ENCODE peak calls at places on chromosome 4, in ten cellular contexts. One of them, this sample, is unnamed.
A peak's percentile ranks its signal among the peaks of the same experiment; 100 is the strongest.

GRCh38 chr4:108716340-108716739 is 46.5 kb downstream of the ETNPPL start:
- DNase-seq in cardiac fibroblast: no peak
- DNase-seq in left ventricle myocardium superior: no peak
- DNase-seq in activated CD8-positive, alpha-beta memory T cell treated with anti-CD3 and anti-CD28 coated beads for 4 hours: no peak
- DNase-seq in activated T-cell treated with anti-CD3 and anti-CD28 coated beads, Interleukin-2, amount 50 U/mL, for 48 hours: no peak
- DNase-seq in stimulated activated CD8-positive, alpha-beta memory T cell treated with anti-CD3 and anti-CD28 coated beads, Interleukin-15, amount 100 ng/mL, for 24 hours: no peak
- DNase-seq in GM20000: no peak
- DNase-seq in activated T-helper 1 cell treated with anti-CD3 and anti-CD28 coated beads, Interleukin-12 subunit alpha, Interleukin-12 subunit beta, Interleukin-2, Interleukin-4 antibody, amounts not matched to agents 30 ng/mL and 10 ng/mL and 1 ng/mL, durations not matched to agents 14 hours and 24 hours and 36 hours: no peak
- DNase-seq in Kasumi-1: no peak
- DNase-seq in GM12865: no peak
- DNase-seq in this sample: no peak

GRCh38 chr4:96186593-96186992 is 346.7 kb downstream of the PDHA2 start:
- DNase-seq in activated CD8-positive, alpha-beta memory T cell treated with anti-CD3 and anti-CD28 coated beads for 4 hours: no peak
- DNase-seq in cardiac fibroblast: no peak
- DNase-seq in activated T-helper 1 cell treated with anti-CD3 and anti-CD28 coated beads, Interleukin-12 subunit alpha, Interleukin-12 subunit beta, Interleukin-2, Interleukin-4 antibody, amounts not matched to agents 30 ng/mL and 10 ng/mL and 1 ng/mL, durations not matched to agents 14 hours and 24 hours and 36 hours: no peak
- DNase-seq in left ventricle myocardium superior: no peak
- DNase-seq in GM12865: no peak
- DNase-seq in GM20000: no peak
- DNase-seq in stimulated activated CD8-positive, alpha-beta memory T cell treated with anti-CD3 and anti-CD28 coated beads, Interleukin-15, amount 100 ng/mL, for 24 hours: no peak
- DNase-seq in activated T-cell treated with anti-CD3 and anti-CD28 coated beads, Interleukin-2, amount 50 U/mL, for 48 hours: no peak
- DNase-seq in Kasumi-1: no peak
- DNase-seq in this sample: no peak

GRCh38 chr4:56844817-56845580 is 23.5 kb upstream of the SPINK2 start:
- DNase-seq in cardiac fibroblast: no peak
- DNase-seq in activated T-cell treated with anti-CD3 and anti-CD28 coated beads, Interleukin-2, amount 50 U/mL, for 48 hours: no peak
- DNase-seq in GM12865: peak; percentile 28
- DNase-seq in Kasumi-1: no peak
- DNase-seq in activated T-helper 1 cell treated with anti-CD3 and anti-CD28 coated beads, Interleukin-12 subunit alpha, Interleukin-12 subunit beta, Interleukin-2, Interleukin-4 antibody, amounts not matched to agents 30 ng/mL and 10 ng/mL and 1 ng/mL, durations not matched to agents 14 hours and 24 hours and 36 hours: no peak
- DNase-seq in activated CD8-positive, alpha-beta memory T cell treated with anti-CD3 and anti-CD28 coated beads for 4 hours: no peak
- DNase-seq in GM20000: no peak
- DNase-seq in left ventricle myocardium superior: no peak
- DNase-seq in stimulated activated CD8-positive, alpha-beta memory T cell treated with anti-CD3 and anti-CD28 coated beads, Interleukin-15, amount 100 ng/mL, for 24 hours: no peak
- DNase-seq in this sample: no peak

GRCh38 chr4:17511950-17512795 is at the start of gene QDPR:
- DNase-seq in GM12865: peak; percentile 89
- DNase-seq in activated CD8-positive, alpha-beta memory T cell treated with anti-CD3 and anti-CD28 coated beads for 4 hours: peak; percentile 42
- DNase-seq in stimulated activated CD8-positive, alpha-beta memory T cell treated with anti-CD3 and anti-CD28 coated beads, Interleukin-15, amount 100 ng/mL, for 24 hours: peak; percentile 52
- DNase-seq in activated T-helper 1 cell treated with anti-CD3 and anti-CD28 coated beads, Interleukin-12 subunit alpha, Interleukin-12 subunit beta, Interleukin-2, Interleukin-4 antibody, amounts not matched to agents 30 ng/mL and 10 ng/mL and 1 ng/mL, durations not matched to agents 14 hours and 24 hours and 36 hours: peak; percentile 69
- DNase-seq in GM20000: peak; percentile 91
- DNase-seq in Kasumi-1: peak; percentile 69
- DNase-seq in activated T-cell treated with anti-CD3 and anti-CD28 coated beads, Interleukin-2, amount 50 U/mL, for 48 hours: peak; percentile 89
- DNase-seq in left ventricle myocardium superior: peak; percentile 93
- DNase-seq in cardiac fibroblast: peak; percentile 54
- DNase-seq in this sample: peak; percentile 67

GRCh38 chr4:186727977-186728519 is 4.4 kb upstream of the FAT1 start:
- DNase-seq in Kasumi-1: no peak
- DNase-seq in stimulated activated CD8-positive, alpha-beta memory T cell treated with anti-CD3 and anti-CD28 coated beads, Interleukin-15, amount 100 ng/mL, for 24 hours: no peak
- DNase-seq in activated CD8-positive, alpha-beta memory T cell treated with anti-CD3 and anti-CD28 coated beads for 4 hours: no peak
- DNase-seq in left ventricle myocardium superior: no peak
- DNase-seq in activated T-helper 1 cell treated with anti-CD3 and anti-CD28 coated beads, Interleukin-12 subunit alpha, Interleukin-12 subunit beta, Interleukin-2, Interleukin-4 antibody, amounts not matched to agents 30 ng/mL and 10 ng/mL and 1 ng/mL, durations not matched to agents 14 hours and 24 hours and 36 hours: no peak
- DNase-seq in activated T-cell treated with anti-CD3 and anti-CD28 coated beads, Interleukin-2, amount 50 U/mL, for 48 hours: no peak
- DNase-seq in GM20000: no peak
- DNase-seq in GM12865: no peak
- DNase-seq in cardiac fibroblast: peak; percentile 19
- DNase-seq in this sample: no peak

GRCh38 chr4:75686346-75686745 is 13.1 kb upstream of the G3BP2 start:
- DNase-seq in GM20000: no peak
- DNase-seq in left ventricle myocardium superior: no peak
- DNase-seq in activated CD8-positive, alpha-beta memory T cell treated with anti-CD3 and anti-CD28 coated beads for 4 hours: no peak
- DNase-seq in activated T-cell treated with anti-CD3 and anti-CD28 coated beads, Interleukin-2, amount 50 U/mL, for 48 hours: peak; percentile 45
- DNase-seq in GM12865: no peak
- DNase-seq in Kasumi-1: no peak
- DNase-seq in stimulated activated CD8-positive, alpha-beta memory T cell treated with anti-CD3 and anti-CD28 coated beads, Interleukin-15, amount 100 ng/mL, for 24 hours: no peak
- DNase-seq in cardiac fibroblast: no peak
- DNase-seq in activated T-helper 1 cell treated with anti-CD3 and anti-CD28 coated beads, Interleukin-12 subunit alpha, Interleukin-12 subunit beta, Interleukin-2, Interleukin-4 antibody, amounts not matched to agents 30 ng/mL and 10 ng/mL and 1 ng/mL, durations not matched to agents 14 hours and 24 hours and 36 hours: no peak
- DNase-seq in this sample: no peak

GRCh38 chr4:113635739-113636437 is 125.7 kb downstream of the CAMK2D start:
- DNase-seq in Kasumi-1: no peak
- DNase-seq in activated T-helper 1 cell treated with anti-CD3 and anti-CD28 coated beads, Interleukin-12 subunit alpha, Interleukin-12 subunit beta, Interleukin-2, Interleukin-4 antibody, amounts not matched to agents 30 ng/mL and 10 ng/mL and 1 ng/mL, durations not matched to agents 14 hours and 24 hours and 36 hours: no peak
- DNase-seq in GM12865: peak; percentile 9
- DNase-seq in activated CD8-positive, alpha-beta memory T cell treated with anti-CD3 and anti-CD28 coated beads for 4 hours: no peak
- DNase-seq in cardiac fibroblast: peak; percentile 58
- DNase-seq in left ventricle myocardium superior: no peak
- DNase-seq in GM20000: no peak
- DNase-seq in stimulated activated CD8-positive, alpha-beta memory T cell treated with anti-CD3 and anti-CD28 coated beads, Interleukin-15, amount 100 ng/mL, for 24 hours: no peak
- DNase-seq in activated T-cell treated with anti-CD3 and anti-CD28 coated beads, Interleukin-2, amount 50 U/mL, for 48 hours: no peak
- DNase-seq in this sample: no peak

GRCh38 chr4:71300964-71301363 is 37.9 kb upstream of the SLC4A4 start:
- DNase-seq in stimulated activated CD8-positive, alpha-beta memory T cell treated with anti-CD3 and anti-CD28 coated beads, Interleukin-15, amount 100 ng/mL, for 24 hours: no peak
- DNase-seq in cardiac fibroblast: peak; percentile 6
- DNase-seq in GM12865: no peak
- DNase-seq in activated T-cell treated with anti-CD3 and anti-CD28 coated beads, Interleukin-2, amount 50 U/mL, for 48 hours: no peak
- DNase-seq in activated T-helper 1 cell treated with anti-CD3 and anti-CD28 coated beads, Interleukin-12 subunit alpha, Interleukin-12 subunit beta, Interleukin-2, Interleukin-4 antibody, amounts not matched to agents 30 ng/mL and 10 ng/mL and 1 ng/mL, durations not matched to agents 14 hours and 24 hours and 36 hours: no peak
- DNase-seq in GM20000: no peak
- DNase-seq in left ventricle myocardium superior: peak; percentile 34
- DNase-seq in activated CD8-positive, alpha-beta memory T cell treated with anti-CD3 and anti-CD28 coated beads for 4 hours: no peak
- DNase-seq in Kasumi-1: no peak
- DNase-seq in this sample: no peak

GRCh38 chr4:172515266-172515879 is 653.2 kb upstream of the GALNT7 start:
- DNase-seq in cardiac fibroblast: no peak
- DNase-seq in GM20000: no peak
- DNase-seq in activated T-helper 1 cell treated with anti-CD3 and anti-CD28 coated beads, Interleukin-12 subunit alpha, Interleukin-12 subunit beta, Interleukin-2, Interleukin-4 antibody, amounts not matched to agents 30 ng/mL and 10 ng/mL and 1 ng/mL, durations not matched to agents 14 hours and 24 hours and 36 hours: no peak
- DNase-seq in activated CD8-positive, alpha-beta memory T cell treated with anti-CD3 and anti-CD28 coated beads for 4 hours: no peak
- DNase-seq in GM12865: no peak
- DNase-seq in stimulated activated CD8-positive, alpha-beta memory T cell treated with anti-CD3 and anti-CD28 coated beads, Interleukin-15, amount 100 ng/mL, for 24 hours: no peak
- DNase-seq in Kasumi-1: no peak
- DNase-seq in left ventricle myocardium superior: no peak
- DNase-seq in activated T-cell treated with anti-CD3 and anti-CD28 coated beads, Interleukin-2, amount 50 U/mL, for 48 hours: no peak
- DNase-seq in this sample: no peak

GRCh38 chr4:186855111-186855510 is 131.5 kb upstream of the FAT1 start:
- DNase-seq in GM20000: no peak
- DNase-seq in left ventricle myocardium superior: no peak
- DNase-seq in stimulated activated CD8-positive, alpha-beta memory T cell treated with anti-CD3 and anti-CD28 coated beads, Interleukin-15, amount 100 ng/mL, for 24 hours: no peak
- DNase-seq in activated T-cell treated with anti-CD3 and anti-CD28 coated beads, Interleukin-2, amount 50 U/mL, for 48 hours: no peak
- DNase-seq in cardiac fibroblast: no peak
- DNase-seq in Kasumi-1: no peak
- DNase-seq in activated T-helper 1 cell treated with anti-CD3 and anti-CD28 coated beads, Interleukin-12 subunit alpha, Interleukin-12 subunit beta, Interleukin-2, Interleukin-4 antibody, amounts not matched to agents 30 ng/mL and 10 ng/mL and 1 ng/mL, durations not matched to agents 14 hours and 24 hours and 36 hours: no peak
- DNase-seq in GM12865: no peak
- DNase-seq in activated CD8-positive, alpha-beta memory T cell treated with anti-CD3 and anti-CD28 coated beads for 4 hours: no peak
- DNase-seq in this sample: no peak

GRCh38 chr4:158015241-158015640 is 157.6 kb downstream of the GASK1B start:
- DNase-seq in left ventricle myocardium superior: no peak
- DNase-seq in GM20000: no peak
- DNase-seq in activated CD8-positive, alpha-beta memory T cell treated with anti-CD3 and anti-CD28 coated beads for 4 hours: no peak
- DNase-seq in cardiac fibroblast: peak; percentile 69
- DNase-seq in GM12865: no peak
- DNase-seq in activated T-cell treated with anti-CD3 and anti-CD28 coated beads, Interleukin-2, amount 50 U/mL, for 48 hours: no peak
- DNase-seq in activated T-helper 1 cell treated with anti-CD3 and anti-CD28 coated beads, Interleukin-12 subunit alpha, Interleukin-12 subunit beta, Interleukin-2, Interleukin-4 antibody, amounts not matched to agents 30 ng/mL and 10 ng/mL and 1 ng/mL, durations not matched to agents 14 hours and 24 hours and 36 hours: no peak
- DNase-seq in Kasumi-1: no peak
- DNase-seq in stimulated activated CD8-positive, alpha-beta memory T cell treated with anti-CD3 and anti-CD28 coated beads, Interleukin-15, amount 100 ng/mL, for 24 hours: no peak
- DNase-seq in this sample: no peak

GRCh38 chr4:160717848-160718247 is 1446.0 kb downstream of the FSTL5 start:
- DNase-seq in GM12865: no peak
- DNase-seq in GM20000: no peak
- DNase-seq in cardiac fibroblast: no peak
- DNase-seq in activated CD8-positive, alpha-beta memory T cell treated with anti-CD3 and anti-CD28 coated beads for 4 hours: no peak
- DNase-seq in activated T-helper 1 cell treated with anti-CD3 and anti-CD28 coated beads, Interleukin-12 subunit alpha, Interleukin-12 subunit beta, Interleukin-2, Interleukin-4 antibody, amounts not matched to agents 30 ng/mL and 10 ng/mL and 1 ng/mL, durations not matched to agents 14 hours and 24 hours and 36 hours: no peak
- DNase-seq in activated T-cell treated with anti-CD3 and anti-CD28 coated beads, Interleukin-2, amount 50 U/mL, for 48 hours: no peak
- DNase-seq in left ventricle myocardium superior: no peak
- DNase-seq in Kasumi-1: no peak
- DNase-seq in stimulated activated CD8-positive, alpha-beta memory T cell treated with anti-CD3 and anti-CD28 coated beads, Interleukin-15, amount 100 ng/mL, for 24 hours: no peak
- DNase-seq in this sample: no peak

GRCh38 chr4:27714073-27714472 is 853.4 kb downstream of the STIM2 start:
- DNase-seq in Kasumi-1: no peak
- DNase-seq in stimulated activated CD8-positive, alpha-beta memory T cell treated with anti-CD3 and anti-CD28 coated beads, Interleukin-15, amount 100 ng/mL, for 24 hours: no peak
- DNase-seq in activated T-helper 1 cell treated with anti-CD3 and anti-CD28 coated beads, Interleukin-12 subunit alpha, Interleukin-12 subunit beta, Interleukin-2, Interleukin-4 antibody, amounts not matched to agents 30 ng/mL and 10 ng/mL and 1 ng/mL, durations not matched to agents 14 hours and 24 hours and 36 hours: no peak
- DNase-seq in GM12865: no peak
- DNase-seq in left ventricle myocardium superior: no peak
- DNase-seq in activated T-cell treated with anti-CD3 and anti-CD28 coated beads, Interleukin-2, amount 50 U/mL, for 48 hours: no peak
- DNase-seq in GM20000: no peak
- DNase-seq in activated CD8-positive, alpha-beta memory T cell treated with anti-CD3 and anti-CD28 coated beads for 4 hours: no peak
- DNase-seq in cardiac fibroblast: no peak
- DNase-seq in this sample: no peak

GRCh38 chr4:120227568-120227967 is 160.9 kb upstream of the MAD2L1 start:
- DNase-seq in activated T-cell treated with anti-CD3 and anti-CD28 coated beads, Interleukin-2, amount 50 U/mL, for 48 hours: no peak
- DNase-seq in Kasumi-1: no peak
- DNase-seq in cardiac fibroblast: no peak
- DNase-seq in activated CD8-positive, alpha-beta memory T cell treated with anti-CD3 and anti-CD28 coated beads for 4 hours: no peak
- DNase-seq in left ventricle myocardium superior: no peak
- DNase-seq in stimulated activated CD8-positive, alpha-beta memory T cell treated with anti-CD3 and anti-CD28 coated beads, Interleukin-15, amount 100 ng/mL, for 24 hours: no peak
- DNase-seq in GM12865: no peak
- DNase-seq in activated T-helper 1 cell treated with anti-CD3 and anti-CD28 coated beads, Interleukin-12 subunit alpha, Interleukin-12 subunit beta, Interleukin-2, Interleukin-4 antibody, amounts not matched to agents 30 ng/mL and 10 ng/mL and 1 ng/mL, durations not matched to agents 14 hours and 24 hours and 36 hours: no peak
- DNase-seq in GM20000: no peak
- DNase-seq in this sample: no peak

This sample was measured in stimulated activated naive B cell treated with anti-CD40 and anti-IgM and Interleukin-4, amounts not matched to agents 10 μg/mL and 1 μg/mL and 100 μg/mL, for 72 hours.